ENCODE peak calls at places on chromosomes 3 and 15, in seven cellular contexts. Q is heart left ventricle, S is ovary, D is neural progenitor cell, L is PC-3, R is A673, G is adipocyte. X is an unnamed sample. For H3K36me3 and H3K4me1, the result is how much of the 10 kb centered on the place peaks cover.

GRCh38 chr3:15889936-15890335 is 92.2 kb upstream of the ANKRD28 start:
- DNase-seq in Q (no peak), S (no peak), D (no peak), L (no peak), R (no peak), G (no peak), X (no peak)

GRCh38 chr3:67486883-67487282 is 167.5 kb downstream of the SUCLG2 start:
- DNase-seq in Q (no peak), S (no peak), D (no peak), L (no peak), R (no peak), G (no peak), X (no peak)

GRCh38 chr15:50058231-50058630 is 60.8 kb downstream of the ATP8B4 start:
- DNase-seq in Q (no peak), S (no peak), D (no peak), L (no peak), R (no peak), G (peak), X (no peak)

GRCh38 chr3:148230473-148230872 is 467.2 kb upstream of the AGTR1 start:
- DNase-seq in Q (no peak), S (no peak), D (no peak), L (peak), R (no peak), G (no peak), X (no peak)

GRCh38 chr3:23872330-23872729 is 44.5 kb downstream of the NKIRAS1 start:
- DNase-seq in Q (no peak), S (no peak), D (no peak), L (no peak), R (no peak), G (no peak), X (no peak)

GRCh38 chr15:36567445-36567844 is 12.0 kb upstream of the CDIN1 start:
- DNase-seq in Q (no peak), S (no peak), D (no peak), L (no peak), R (no peak), G (no peak), X (no peak)

GRCh38 chr3:25385807-25386512 is 42.1 kb upstream of the RARB start:
- DNase-seq in Q (no peak), S (no peak), D (no peak), L (no peak), R (no peak), G (no peak), X (no peak)

GRCh38 chr3:123350971-123351370 is 97.9 kb downstream of the ADCY5 start:
- DNase-seq in Q (no peak), S (no peak), D (no peak), L (no peak), R (no peak), G (no peak), X (peak)

DNA sequence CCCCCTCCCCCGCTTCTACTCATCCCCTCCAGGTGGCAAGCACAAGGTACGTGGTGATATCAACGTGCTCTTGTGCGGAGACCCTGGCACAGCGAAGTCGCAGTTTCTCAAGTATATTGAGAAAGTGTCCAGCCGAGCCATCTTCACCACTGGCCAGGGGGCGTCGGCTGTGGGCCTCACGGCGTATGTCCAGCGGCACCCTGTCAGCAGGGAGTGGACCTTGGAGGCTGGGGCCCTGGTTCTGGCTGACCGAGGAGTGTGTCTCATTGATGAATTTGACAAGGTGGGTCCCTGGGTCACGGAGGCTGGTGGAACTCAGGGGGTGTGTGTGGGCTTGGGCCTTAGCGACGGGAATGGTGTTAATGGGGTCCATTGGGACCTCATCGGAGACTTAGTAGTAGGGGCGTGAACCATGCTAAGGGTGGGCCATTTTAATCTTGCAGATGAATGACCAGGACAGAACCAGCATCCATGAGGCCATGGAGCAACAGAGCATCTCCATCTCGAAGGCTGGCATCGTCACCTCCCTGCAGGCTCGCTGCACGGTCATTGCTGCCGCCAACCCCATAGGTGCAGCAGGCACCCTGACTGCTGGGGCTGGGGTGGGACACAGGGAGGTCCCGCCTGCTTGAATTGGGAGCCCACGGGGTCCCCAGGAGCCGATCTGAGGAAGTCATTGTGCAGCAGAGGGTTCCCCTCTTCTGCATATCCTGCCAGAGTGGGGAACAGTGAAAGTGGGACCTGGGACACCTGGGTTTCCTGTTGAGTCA is 12.0 kb upstream of the PODXL2 start:
- DNase-seq in Q (no peak), S (no peak), D (no peak), L (no peak), R (no peak), G (no peak), X (no peak)
- H3K36me3 ChIP-seq in Q (under half), S (under half), D (under half), L (under half), R (half or more), G (under half), X (under half)

DNA sequence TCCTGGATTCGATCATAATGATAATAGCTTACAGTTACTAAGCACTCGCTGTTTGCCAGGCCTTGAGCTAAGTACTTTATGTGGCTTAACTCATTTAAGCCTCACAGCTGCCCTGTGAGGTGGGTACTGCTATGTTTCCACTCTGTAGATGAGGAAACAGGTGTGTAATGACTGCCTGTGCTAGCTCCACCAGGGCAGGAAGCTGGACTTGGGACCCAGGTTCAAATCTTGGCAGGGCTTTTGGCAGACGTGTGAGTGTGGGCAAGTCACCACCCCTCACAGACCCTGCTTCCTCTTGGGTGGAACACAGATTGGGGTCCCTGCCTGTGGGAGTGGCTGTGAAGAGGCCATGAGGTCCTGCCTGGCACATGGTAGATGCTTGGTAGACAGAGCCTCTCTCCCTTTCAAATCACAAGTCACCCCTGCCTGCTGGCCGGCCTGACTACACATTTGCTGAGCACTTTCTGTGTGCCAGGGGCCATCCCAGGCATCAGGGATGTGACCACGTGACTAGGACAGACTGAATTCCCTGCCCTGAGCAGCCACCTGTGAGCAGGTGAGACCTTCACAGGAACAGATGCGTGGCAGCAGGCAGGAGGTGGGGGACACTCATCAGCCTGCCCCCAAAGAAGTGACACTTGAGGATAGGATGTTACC is 3.7 kb downstream of the EFCC1 start:
- DNase-seq in Q (no peak), S (no peak), D (no peak), L (no peak), R (no peak), G (no peak), X (no peak)
- H3K4me3 ChIP-seq in Q (no peak), S (no peak), D (no peak), L (no peak), R (no peak), G (no peak), X (no peak)

GRCh38 chr3:36674816-36675215 is 89.5 kb downstream of the DCLK3 start:
- DNase-seq in Q (no peak), S (no peak), D (no peak), L (no peak), R (no peak), G (no peak), X (no peak)

GRCh38 chr3:36663666-36664291 is 100.6 kb downstream of the DCLK3 start:
- DNase-seq in Q (no peak), S (no peak), D (no peak), L (no peak), R (no peak), G (peak), X (no peak)

DNA sequence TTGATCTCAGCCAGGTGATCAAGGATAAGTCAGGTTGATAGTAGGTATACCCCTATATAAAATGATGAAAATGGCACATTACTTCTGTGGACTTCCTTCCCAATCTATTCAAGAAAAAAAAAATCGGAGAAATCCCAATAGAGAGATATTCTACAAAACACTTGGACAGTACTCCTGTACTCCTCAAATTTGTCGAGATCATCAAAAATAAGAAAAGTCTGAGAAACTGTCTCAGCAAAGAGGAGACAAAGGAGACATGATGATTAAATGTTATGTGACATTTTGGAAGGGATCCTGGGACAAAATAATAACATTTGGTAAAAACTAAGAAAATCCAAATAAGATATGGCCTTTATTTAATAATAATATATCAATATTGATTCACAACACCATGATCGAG is 94.6 kb downstream of the DCLK3 start:
- DNase-seq in Q (no peak), S (no peak), D (no peak), L (no peak), R (no peak), G (no peak), X (no peak)
- H3K4me1 ChIP-seq in Q (under half), S (under half), D (under half), L (under half), R (under half), G (under half), X (under half)

GRCh38 chr3:12832350-12833225 is 8.8 kb downstream of the RPL32 start:
- DNase-seq in Q (no peak), S (no peak), D (no peak), L (no peak), R (no peak), G (no peak), X (no peak)
- H3K36me3 ChIP-seq in Q (under half), S (under half), D (under half), L (half or more), R (half or more), G (half or more), X (half or more)

GRCh38 chr3:197001106-197001971 is 28.3 kb downstream of the MELTF start:
- DNase-seq in Q (peak), S (no peak), D (no peak), L (no peak), R (no peak), G (no peak), X (peak)
- H3K4me3 ChIP-seq in Q (no peak), S (no peak), D (no peak), L (no peak), R (no peak), G (no peak), X (no peak)

GRCh38 chr3:195159117-195159818 is 111.7 kb downstream of the XXYLT1 start:
- DNase-seq in Q (peak), S (no peak), D (no peak), L (no peak), R (no peak), G (no peak), X (no peak)
- H3K4me1 ChIP-seq in Q (half or more), S (under half), D (under half), L (under half), R (under half), G (under half), X (under half)

GRCh38 chr3:160402249-160403027 is 3.0 kb downstream of the SMC4 start:
- DNase-seq in Q (no peak), S (no peak), D (no peak), L (no peak), R (no peak), G (no peak), X (no peak)
- H3K36me3 ChIP-seq in Q (under half), S (under half), D (under half), L (half or more), R (under half), G (under half), X (under half)

GRCh38 chr3:87549208-87549607 is 272.8 kb upstream of the POU1F1 start:
- DNase-seq in Q (no peak), S (no peak), D (no peak), L (no peak), R (peak), G (no peak), X (no peak)

GRCh38 chr3:87548271-87548670 is 271.9 kb upstream of the POU1F1 start:
- DNase-seq in Q (no peak), S (no peak), D (no peak), L (no peak), R (peak), G (no peak), X (no peak)

GRCh38 chr3:87541711-87542110 is 265.3 kb upstream of the POU1F1 start:
- DNase-seq in Q (no peak), S (no peak), D (no peak), L (no peak), R (no peak), G (no peak), X (no peak)

DNA sequence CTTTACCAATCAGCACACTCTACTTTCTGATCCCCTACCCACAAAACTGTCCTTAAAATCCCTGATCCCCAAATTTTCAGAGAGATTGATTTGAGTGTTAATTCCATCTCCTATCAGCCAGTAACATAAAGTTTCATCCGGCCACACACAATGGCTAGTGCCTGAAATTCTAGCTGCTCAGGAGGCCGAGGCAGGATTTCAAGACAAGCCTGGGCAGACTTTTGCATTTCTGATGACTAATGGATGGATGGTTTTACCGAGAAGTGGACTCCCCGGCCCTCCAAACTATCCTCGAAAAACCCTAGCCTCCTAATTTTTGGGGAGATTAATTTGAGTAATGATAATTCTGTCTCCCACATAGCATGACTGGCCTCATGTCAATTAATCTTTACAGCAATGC is 269.8 kb upstream of the POU1F1 start:
- DNase-seq in Q (no peak), S (no peak), D (no peak), L (no peak), R (peak), G (no peak), X (no peak)
- H3K4me3 ChIP-seq in Q (no peak), S (no peak), D (no peak), L (no peak), R (no peak), G (no peak), X (no peak)

DNA sequence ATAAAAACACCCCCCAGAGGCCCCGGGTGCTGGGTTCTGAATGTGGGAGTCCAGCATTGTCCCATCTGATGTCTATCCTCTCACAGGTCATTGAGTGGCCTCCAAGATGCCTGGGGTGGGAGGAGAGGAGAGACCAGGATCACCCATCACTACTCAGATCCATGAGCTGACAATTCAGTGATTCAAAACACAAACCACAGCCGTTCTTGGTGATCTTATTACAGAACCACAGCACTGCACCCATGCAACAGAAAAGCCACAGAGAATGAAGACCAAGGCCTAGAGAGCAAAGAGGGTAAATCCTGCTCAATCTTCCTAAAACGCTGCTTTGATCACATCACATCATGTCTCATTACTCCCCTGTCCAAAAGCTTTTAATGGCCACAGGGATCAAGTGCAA is 23.5 kb downstream of the ANP32A start:
- DNase-seq in Q (no peak), S (no peak), D (no peak), L (no peak), R (no peak), G (no peak), X (no peak)
- H3K4me1 ChIP-seq in Q (half or more), S (under half), D (under half), L (under half), R (under half), G (under half), X (under half)

X was measured in sigmoid colon.